ENCODE peak calls at places on chromosomes 7 and 10, in eight cellular contexts. One of them, this sample, is unnamed.

GRCh38 chr7:43394441-43395130 is 188.3 kb upstream of the STK17A start:
- DNase-seq in K562: no peak
- DNase-seq in A549: no peak
- DNase-seq in colonic mucosa: no peak
- DNase-seq in cardiac muscle cell: no peak
- DNase-seq in left ventricle myocardium inferior: no peak
- DNase-seq in upper lobe of left lung: no peak
- DNase-seq in tibial artery: no peak
- DNase-seq in this sample: no peak

GRCh38 chr7:148503900-148504487 is 86.6 kb upstream of the C7orf33 start:
- DNase-seq in K562: peak; percentile 46
- DNase-seq in A549: peak; percentile 22
- DNase-seq in colonic mucosa: no peak
- DNase-seq in cardiac muscle cell: peak; percentile 52
- DNase-seq in left ventricle myocardium inferior: no peak
- DNase-seq in upper lobe of left lung: no peak
- DNase-seq in tibial artery: no peak
- DNase-seq in this sample: no peak

GRCh38 chr10:71644307-71645180 is 75.0 kb downstream of the C10orf105 start:
- DNase-seq in K562: no peak
- DNase-seq in A549: no peak
- DNase-seq in colonic mucosa: no peak
- DNase-seq in cardiac muscle cell: no peak
- DNase-seq in left ventricle myocardium inferior: no peak
- DNase-seq in upper lobe of left lung: no peak
- DNase-seq in tibial artery: no peak
- DNase-seq in this sample: no peak

GRCh38 chr10:45209888-45210287 is 105.5 kb downstream of the OR13A1 start:
- DNase-seq in K562: no peak
- DNase-seq in A549: no peak
- DNase-seq in colonic mucosa: no peak
- DNase-seq in cardiac muscle cell: no peak
- DNase-seq in left ventricle myocardium inferior: no peak
- DNase-seq in upper lobe of left lung: no peak
- DNase-seq in tibial artery: no peak
- DNase-seq in this sample: no peak

GRCh38 chr7:91519241-91520200 is 255.3 kb downstream of the FZD1 start:
- DNase-seq in K562: no peak
- DNase-seq in A549: no peak
- DNase-seq in colonic mucosa: no peak
- DNase-seq in cardiac muscle cell: peak; percentile 51
- DNase-seq in left ventricle myocardium inferior: no peak
- DNase-seq in upper lobe of left lung: no peak
- DNase-seq in tibial artery: no peak
- DNase-seq in this sample: no peak

GRCh38 chr10:34134602-34135001 is 680.5 kb downstream of the PARD3 start:
- DNase-seq in K562: no peak
- DNase-seq in A549: no peak
- DNase-seq in colonic mucosa: no peak
- DNase-seq in cardiac muscle cell: no peak
- DNase-seq in left ventricle myocardium inferior: no peak
- DNase-seq in upper lobe of left lung: no peak
- DNase-seq in tibial artery: no peak
- DNase-seq in this sample: no peak

GRCh38 chr10:73867126-73867807 is 7.1 kb downstream of the CAMK2G start:
- DNase-seq in K562: no peak
- DNase-seq in A549: no peak
- DNase-seq in colonic mucosa: no peak
- DNase-seq in cardiac muscle cell: no peak
- DNase-seq in left ventricle myocardium inferior: no peak
- DNase-seq in upper lobe of left lung: no peak
- DNase-seq in tibial artery: peak; percentile 85
- DNase-seq in this sample: no peak

GRCh38 chr10:55628260-55628701 is 732.8 kb downstream of the ZWINT start:
- DNase-seq in K562: no peak
- DNase-seq in A549: peak; percentile 9
- DNase-seq in colonic mucosa: peak; percentile 16
- DNase-seq in cardiac muscle cell: no peak
- DNase-seq in left ventricle myocardium inferior: no peak
- DNase-seq in upper lobe of left lung: no peak
- DNase-seq in tibial artery: no peak
- DNase-seq in this sample: peak; percentile 37

GRCh38 chr10:21329995-21330627 is 195.4 kb downstream of the SKIDA1 start:
- DNase-seq in K562: no peak
- DNase-seq in A549: peak; percentile 94
- DNase-seq in colonic mucosa: peak; percentile 18
- DNase-seq in cardiac muscle cell: peak; percentile 89
- DNase-seq in left ventricle myocardium inferior: no peak
- DNase-seq in upper lobe of left lung: peak; percentile 66
- DNase-seq in tibial artery: no peak
- DNase-seq in this sample: no peak

GRCh38 chr10:78757542-78757941 is 311.2 kb upstream of the ZMIZ1 start:
- DNase-seq in K562: no peak
- DNase-seq in A549: no peak
- DNase-seq in colonic mucosa: no peak
- DNase-seq in cardiac muscle cell: peak; percentile 74
- DNase-seq in left ventricle myocardium inferior: no peak
- DNase-seq in upper lobe of left lung: no peak
- DNase-seq in tibial artery: no peak
- DNase-seq in this sample: no peak

GRCh38 chr7:140562921-140563600 is 77.6 kb downstream of the DENND2A start:
- DNase-seq in K562: no peak
- DNase-seq in A549: no peak
- DNase-seq in colonic mucosa: no peak
- DNase-seq in cardiac muscle cell: peak; percentile 28
- DNase-seq in left ventricle myocardium inferior: no peak
- DNase-seq in upper lobe of left lung: no peak
- DNase-seq in tibial artery: no peak
- DNase-seq in this sample: no peak

GRCh38 chr7:105399043-105399725 is 10.5 kb upstream of the SRPK2 start:
- DNase-seq in K562: no peak
- DNase-seq in A549: peak; percentile 32
- DNase-seq in colonic mucosa: no peak
- DNase-seq in cardiac muscle cell: peak; percentile 54
- DNase-seq in left ventricle myocardium inferior: no peak
- DNase-seq in upper lobe of left lung: no peak
- DNase-seq in tibial artery: no peak
- DNase-seq in this sample: no peak

GRCh38 chr7:114785496-114785895 is 136.4 kb upstream of the MDFIC start:
- DNase-seq in K562: no peak
- DNase-seq in A549: no peak
- DNase-seq in colonic mucosa: no peak
- DNase-seq in cardiac muscle cell: peak; percentile 5
- DNase-seq in left ventricle myocardium inferior: no peak
- DNase-seq in upper lobe of left lung: no peak
- DNase-seq in tibial artery: no peak
- DNase-seq in this sample: no peak

GRCh38 chr10:117140525-117140902 is 2.4 kb upstream of the VAX1 start:
- DNase-seq in K562: no peak
- DNase-seq in A549: no peak
- DNase-seq in colonic mucosa: no peak
- DNase-seq in cardiac muscle cell: no peak
- DNase-seq in left ventricle myocardium inferior: no peak
- DNase-seq in upper lobe of left lung: no peak
- DNase-seq in tibial artery: no peak
- DNase-seq in this sample: no peak

GRCh38 chr7:103123529-103123928 is 25.4 kb downstream of the NAPEPLD start:
- DNase-seq in K562: no peak
- DNase-seq in A549: no peak
- DNase-seq in colonic mucosa: no peak
- DNase-seq in cardiac muscle cell: no peak
- DNase-seq in left ventricle myocardium inferior: no peak
- DNase-seq in upper lobe of left lung: no peak
- DNase-seq in tibial artery: no peak
- DNase-seq in this sample: no peak

GRCh38 chr10:31157125-31157983 is 125.7 kb upstream of the ZNF438 start:
- DNase-seq in K562: no peak
- DNase-seq in A549: no peak
- DNase-seq in colonic mucosa: no peak
- DNase-seq in cardiac muscle cell: peak; percentile 76
- DNase-seq in left ventricle myocardium inferior: peak; percentile 76
- DNase-seq in upper lobe of left lung: no peak
- DNase-seq in tibial artery: peak; percentile 69
- DNase-seq in this sample: peak; percentile 60

DNA sequence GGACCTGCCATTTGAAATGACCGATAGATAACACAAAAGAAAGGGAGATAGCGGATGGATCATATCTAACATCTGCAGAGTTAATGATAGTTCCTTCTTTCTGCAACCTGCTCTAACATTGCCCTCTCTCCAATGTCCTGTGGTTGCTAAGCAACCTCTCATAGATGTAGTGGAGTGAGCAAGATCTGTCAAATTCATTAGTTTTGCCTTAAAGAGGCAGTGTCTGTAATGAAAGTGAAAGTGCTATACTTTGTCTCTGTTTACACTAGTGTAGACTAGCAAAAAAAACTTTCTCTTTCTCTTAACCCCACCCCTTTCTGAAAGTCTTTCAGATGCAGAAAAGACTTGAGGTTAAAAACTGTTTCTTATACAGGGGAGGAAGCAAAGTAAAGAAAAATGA is 1196.9 kb downstream of the SORCS3 start:
- DNase-seq in K562: no peak
- DNase-seq in A549: no peak
- DNase-seq in colonic mucosa: no peak
- DNase-seq in cardiac muscle cell: peak; percentile 25
- DNase-seq in left ventricle myocardium inferior: no peak
- DNase-seq in upper lobe of left lung: no peak
- DNase-seq in tibial artery: no peak
- DNase-seq in this sample: no peak
- H3K4me3 ChIP-seq in K562: no peak overlapping the region
- H3K4me3 ChIP-seq in A549: peak overlapping the region; percentile 27
- H3K4me3 ChIP-seq in colonic mucosa: peak overlapping the region; percentile 10
- H3K4me3 ChIP-seq in cardiac muscle cell: no peak overlapping the region
- H3K4me3 ChIP-seq in left ventricle myocardium inferior: peak overlapping the region; percentile 53
- H3K4me3 ChIP-seq in upper lobe of left lung: peak overlapping the region; percentile 41
- H3K4me3 ChIP-seq in tibial artery: peak overlapping the region; percentile 34
- H3K4me3 ChIP-seq in this sample: no peak overlapping the region

GRCh38 chr10:11548763-11549089 is 62.7 kb downstream of the USP6NL start:
- DNase-seq in K562: no peak
- DNase-seq in A549: no peak
- DNase-seq in colonic mucosa: no peak
- DNase-seq in cardiac muscle cell: no peak
- DNase-seq in left ventricle myocardium inferior: no peak
- DNase-seq in upper lobe of left lung: no peak
- DNase-seq in tibial artery: no peak
- DNase-seq in this sample: no peak
- H3K4me1 ChIP-seq in K562: peaks cover 16% of the 10 kb centered on the region
- H3K4me1 ChIP-seq in A549: peaks cover 19% of the 10 kb centered on the region
- H3K4me1 ChIP-seq in colonic mucosa: no peaks in the 10 kb centered on the region
- H3K4me1 ChIP-seq in cardiac muscle cell: no peaks in the 10 kb centered on the region
- H3K4me1 ChIP-seq in left ventricle myocardium inferior: peaks cover 22% of the 10 kb centered on the region
- H3K4me1 ChIP-seq in upper lobe of left lung: peaks cover 16% of the 10 kb centered on the region
- H3K4me1 ChIP-seq in tibial artery: no peaks in the 10 kb centered on the region
- H3K4me1 ChIP-seq in this sample: peaks cover 8% of the 10 kb centered on the region

GRCh38 chr7:106736508-106737201 is 75.7 kb upstream of the CCDC71L start:
- DNase-seq in K562: peak; percentile 43
- DNase-seq in A549: peak; percentile 61
- DNase-seq in colonic mucosa: peak; percentile 41
- DNase-seq in cardiac muscle cell: peak; percentile 92
- DNase-seq in left ventricle myocardium inferior: no peak
- DNase-seq in upper lobe of left lung: peak; percentile 45
- DNase-seq in tibial artery: no peak
- DNase-seq in this sample: peak; percentile 71

GRCh38 chr7:106736123-106736507 is 75.2 kb upstream of the CCDC71L start:
- DNase-seq in K562: no peak
- DNase-seq in A549: no peak
- DNase-seq in colonic mucosa: no peak
- DNase-seq in cardiac muscle cell: no peak
- DNase-seq in left ventricle myocardium inferior: no peak
- DNase-seq in upper lobe of left lung: no peak
- DNase-seq in tibial artery: no peak
- DNase-seq in this sample: no peak

GRCh38 chr7:106735637-106736036 is 74.7 kb upstream of the CCDC71L start:
- DNase-seq in K562: no peak
- DNase-seq in A549: no peak
- DNase-seq in colonic mucosa: no peak
- DNase-seq in cardiac muscle cell: no peak
- DNase-seq in left ventricle myocardium inferior: no peak
- DNase-seq in upper lobe of left lung: no peak
- DNase-seq in tibial artery: no peak
- DNase-seq in this sample: no peak

GRCh38 chr7:106732045-106732444 is 71.1 kb upstream of the CCDC71L start:
- DNase-seq in K562: no peak
- DNase-seq in A549: no peak
- DNase-seq in colonic mucosa: no peak
- DNase-seq in cardiac muscle cell: no peak
- DNase-seq in left ventricle myocardium inferior: no peak
- DNase-seq in upper lobe of left lung: no peak
- DNase-seq in tibial artery: no peak
- DNase-seq in this sample: no peak

DNA sequence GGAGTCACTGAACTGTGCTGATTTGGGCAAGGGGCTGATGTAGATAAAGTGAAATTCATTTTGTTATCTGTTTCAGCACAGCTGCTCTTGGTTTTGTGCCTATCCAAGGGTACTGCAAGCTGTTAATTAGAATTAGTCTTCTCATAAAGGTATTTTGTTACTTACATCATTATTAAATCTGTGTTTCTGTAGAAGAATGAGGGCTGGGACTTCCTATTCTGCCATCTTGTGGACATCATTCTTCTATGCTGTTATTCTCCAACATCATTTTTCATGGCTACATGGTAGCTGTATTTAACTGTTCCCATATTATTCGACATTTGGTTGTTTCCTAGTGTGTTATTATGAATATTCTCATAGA is 76.2 kb upstream of the CCDC71L start:
- DNase-seq in K562: no peak
- DNase-seq in A549: peak; percentile 9
- DNase-seq in colonic mucosa: no peak
- DNase-seq in cardiac muscle cell: peak; percentile 78
- DNase-seq in left ventricle myocardium inferior: no peak
- DNase-seq in upper lobe of left lung: no peak
- DNase-seq in tibial artery: no peak
- DNase-seq in this sample: no peak
- TF ChIP-seq CTCF in K562: peak; percentile 73
- TF ChIP-seq CTCF in A549: peak; percentile 46
- TF ChIP-seq CTCF in colonic mucosa: no peak
- TF ChIP-seq CTCF in cardiac muscle cell: peak; percentile 57
- TF ChIP-seq CTCF in left ventricle myocardium inferior: peak; percentile 29
- TF ChIP-seq CTCF in upper lobe of left lung: no peak
- TF ChIP-seq CTCF in tibial artery: peak; percentile 40
- TF ChIP-seq CTCF in this sample: no peak

DNA sequence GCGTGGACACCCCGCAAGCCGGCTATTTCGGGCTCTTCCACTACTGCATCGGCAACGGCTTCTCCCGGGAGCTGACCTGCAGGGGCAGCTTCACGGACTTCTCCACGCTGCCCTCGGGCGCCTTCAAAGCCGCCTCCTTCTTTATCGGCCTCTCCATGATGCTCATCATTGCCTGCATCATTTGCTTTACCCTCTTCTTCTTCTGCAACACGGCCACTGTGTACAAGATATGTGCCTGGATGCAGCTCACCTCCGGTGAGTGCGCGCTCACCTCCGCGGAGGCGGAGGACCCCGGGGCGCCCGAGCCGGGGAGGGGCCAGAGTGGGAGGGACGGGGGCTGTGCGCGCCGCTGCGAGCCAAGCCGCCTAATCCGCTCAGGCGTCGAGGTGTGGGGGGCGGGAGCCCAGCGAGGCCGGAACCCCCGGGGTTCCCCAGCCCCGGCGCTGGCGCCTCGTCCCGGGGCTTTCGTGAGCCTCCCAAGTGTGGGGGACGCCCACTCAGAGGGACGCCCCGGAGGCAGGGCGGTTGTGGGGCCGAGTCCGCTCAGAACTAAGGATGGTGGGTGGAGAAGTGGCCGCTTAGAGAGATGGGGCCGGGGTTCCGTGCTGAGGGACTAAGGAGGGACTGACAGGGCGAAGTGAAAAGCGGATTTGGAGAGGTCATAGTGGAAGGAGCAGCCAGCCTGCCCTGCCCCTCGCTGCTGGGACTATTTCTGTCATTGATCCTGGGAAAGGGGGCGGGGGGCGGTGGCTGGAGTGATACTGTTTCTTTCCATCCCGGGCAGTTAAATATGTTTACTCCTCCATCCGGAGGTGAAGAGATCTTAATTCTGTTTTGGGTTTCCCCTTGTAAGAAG is 795 bp downstream of the LHFPL3 start:
- DNase-seq in K562: no peak
- DNase-seq in A549: no peak
- DNase-seq in colonic mucosa: no peak
- DNase-seq in cardiac muscle cell: peak; percentile 2
- DNase-seq in left ventricle myocardium inferior: no peak
- DNase-seq in upper lobe of left lung: no peak
- DNase-seq in tibial artery: no peak
- DNase-seq in this sample: peak; percentile 34
- H3K4me3 ChIP-seq in K562: no peak overlapping the region
- H3K4me3 ChIP-seq in A549: no peak overlapping the region
- H3K4me3 ChIP-seq in colonic mucosa: no peak overlapping the region
- H3K4me3 ChIP-seq in cardiac muscle cell: peak overlapping the region; percentile 26
- H3K4me3 ChIP-seq in left ventricle myocardium inferior: peak overlapping the region; percentile 41
- H3K4me3 ChIP-seq in upper lobe of left lung: no peak overlapping the region
- H3K4me3 ChIP-seq in tibial artery: peak overlapping the region; percentile 14
- H3K4me3 ChIP-seq in this sample: no peak overlapping the region